ENCODE peak calls at places on chromosomes 2 and 18, in seven cellular contexts. One of them, this sample, is unnamed.

GRCh38 chr2:60499651-60500300 is 53.7 kb downstream of the BCL11A start:
- DNase-seq in CD4-positive, CD25-positive, alpha-beta regulatory T cell: no peak
- DNase-seq in aorta: no peak
- DNase-seq in IMR-90: no peak
- DNase-seq in GM12865: no peak
- DNase-seq in fibroblast of lung: no peak
- DNase-seq in psoas muscle: no peak
- DNase-seq in this sample: no peak

GRCh38 chr2:36965751-36966369 is 476 bp downstream of the STRN start:
- DNase-seq in CD4-positive, CD25-positive, alpha-beta regulatory T cell: peak
- DNase-seq in aorta: peak
- DNase-seq in IMR-90: no peak
- DNase-seq in GM12865: peak
- DNase-seq in fibroblast of lung: no peak
- DNase-seq in psoas muscle: no peak
- DNase-seq in this sample: no peak

GRCh38 chr2:133326651-133327397 is 241.4 kb downstream of the NCKAP5 start:
- DNase-seq in CD4-positive, CD25-positive, alpha-beta regulatory T cell: no peak
- DNase-seq in aorta: no peak
- DNase-seq in IMR-90: peak
- DNase-seq in GM12865: no peak
- DNase-seq in fibroblast of lung: peak
- DNase-seq in psoas muscle: no peak
- DNase-seq in this sample: peak

GRCh38 chr2:234593636-234594035 is 96.8 kb upstream of the ARL4C start:
- DNase-seq in CD4-positive, CD25-positive, alpha-beta regulatory T cell: no peak
- DNase-seq in aorta: no peak
- DNase-seq in IMR-90: peak
- DNase-seq in GM12865: no peak
- DNase-seq in fibroblast of lung: peak
- DNase-seq in psoas muscle: no peak
- DNase-seq in this sample: peak

GRCh38 chr18:79856119-79857080 is 58.7 kb downstream of the KCNG2 start:
- DNase-seq in CD4-positive, CD25-positive, alpha-beta regulatory T cell: peak
- DNase-seq in aorta: peak
- DNase-seq in IMR-90: peak
- DNase-seq in GM12865: peak
- DNase-seq in fibroblast of lung: peak
- DNase-seq in psoas muscle: no peak
- DNase-seq in this sample: peak

GRCh38 chr2:118469103-118469502 is 378.3 kb downstream of the EN1 start:
- DNase-seq in CD4-positive, CD25-positive, alpha-beta regulatory T cell: no peak
- DNase-seq in aorta: no peak
- DNase-seq in IMR-90: no peak
- DNase-seq in GM12865: no peak
- DNase-seq in fibroblast of lung: no peak
- DNase-seq in psoas muscle: no peak
- DNase-seq in this sample: no peak

GRCh38 chr2:40284797-40285196 is 167.1 kb downstream of the SLC8A1 start:
- DNase-seq in CD4-positive, CD25-positive, alpha-beta regulatory T cell: no peak
- DNase-seq in aorta: no peak
- DNase-seq in IMR-90: peak
- DNase-seq in GM12865: no peak
- DNase-seq in fibroblast of lung: peak
- DNase-seq in psoas muscle: no peak
- DNase-seq in this sample: no peak

GRCh38 chr2:191631754-191632153 is 46.2 kb upstream of the NABP1 start:
- DNase-seq in CD4-positive, CD25-positive, alpha-beta regulatory T cell: no peak
- DNase-seq in aorta: no peak
- DNase-seq in IMR-90: peak
- DNase-seq in GM12865: no peak
- DNase-seq in fibroblast of lung: peak
- DNase-seq in psoas muscle: peak
- DNase-seq in this sample: peak

GRCh38 chr2:206160124-206160806 is 570 bp downstream of the EEF1B2 start:
- DNase-seq in CD4-positive, CD25-positive, alpha-beta regulatory T cell: no peak
- DNase-seq in aorta: no peak
- DNase-seq in IMR-90: peak
- DNase-seq in GM12865: peak
- DNase-seq in fibroblast of lung: no peak
- DNase-seq in psoas muscle: peak
- DNase-seq in this sample: no peak

GRCh38 chr2:37676274-37676673 is 4.8 kb upstream of the CDC42EP3 start:
- DNase-seq in CD4-positive, CD25-positive, alpha-beta regulatory T cell: no peak
- DNase-seq in aorta: no peak
- DNase-seq in IMR-90: peak
- DNase-seq in GM12865: no peak
- DNase-seq in fibroblast of lung: peak
- DNase-seq in psoas muscle: no peak
- DNase-seq in this sample: peak

GRCh38 chr2:55033076-55033742 is 17.0 kb downstream of the RTN4 start:
- DNase-seq in CD4-positive, CD25-positive, alpha-beta regulatory T cell: peak
- DNase-seq in aorta: no peak
- DNase-seq in IMR-90: no peak
- DNase-seq in GM12865: peak
- DNase-seq in fibroblast of lung: no peak
- DNase-seq in psoas muscle: no peak
- DNase-seq in this sample: no peak

GRCh38 chr2:43065871-43066270 is 160.5 kb downstream of the ZFP36L2 start:
- DNase-seq in CD4-positive, CD25-positive, alpha-beta regulatory T cell: no peak
- DNase-seq in aorta: peak
- DNase-seq in IMR-90: no peak
- DNase-seq in GM12865: no peak
- DNase-seq in fibroblast of lung: no peak
- DNase-seq in psoas muscle: no peak
- DNase-seq in this sample: no peak

GRCh38 chr2:184765048-184765881 is 166.9 kb downstream of the ZNF804A start:
- DNase-seq in CD4-positive, CD25-positive, alpha-beta regulatory T cell: no peak
- DNase-seq in aorta: no peak
- DNase-seq in IMR-90: no peak
- DNase-seq in GM12865: no peak
- DNase-seq in fibroblast of lung: no peak
- DNase-seq in psoas muscle: no peak
- DNase-seq in this sample: no peak

GRCh38 chr2:169732583-169733358 is 861 bp upstream of the KLHL23 start:
- DNase-seq in CD4-positive, CD25-positive, alpha-beta regulatory T cell: peak
- DNase-seq in aorta: no peak
- DNase-seq in IMR-90: no peak
- DNase-seq in GM12865: peak
- DNase-seq in fibroblast of lung: no peak
- DNase-seq in psoas muscle: no peak
- DNase-seq in this sample: no peak
- H3K4me3 ChIP-seq in CD4-positive, CD25-positive, alpha-beta regulatory T cell: no peak
- H3K4me3 ChIP-seq in aorta: peak
- H3K4me3 ChIP-seq in IMR-90: peak
- H3K4me3 ChIP-seq in GM12865: peak
- H3K4me3 ChIP-seq in fibroblast of lung: peak
- H3K4me3 ChIP-seq in psoas muscle: peak
- H3K4me3 ChIP-seq in this sample: peak

GRCh38 chr2:70949086-70949485 is 13.4 kb downstream of the ATP6V1B1 start:
- DNase-seq in CD4-positive, CD25-positive, alpha-beta regulatory T cell: no peak
- DNase-seq in aorta: peak
- DNase-seq in IMR-90: no peak
- DNase-seq in GM12865: no peak
- DNase-seq in fibroblast of lung: no peak
- DNase-seq in psoas muscle: no peak
- DNase-seq in this sample: no peak

GRCh38 chr2:70944291-70944690 is 8.6 kb downstream of the ATP6V1B1 start:
- DNase-seq in CD4-positive, CD25-positive, alpha-beta regulatory T cell: no peak
- DNase-seq in aorta: peak
- DNase-seq in IMR-90: no peak
- DNase-seq in GM12865: no peak
- DNase-seq in fibroblast of lung: no peak
- DNase-seq in psoas muscle: no peak
- DNase-seq in this sample: no peak

GRCh38 chr2:70946832-70947442 is 11.2 kb downstream of the ATP6V1B1 start:
- DNase-seq in CD4-positive, CD25-positive, alpha-beta regulatory T cell: peak
- DNase-seq in aorta: peak
- DNase-seq in IMR-90: peak
- DNase-seq in GM12865: peak
- DNase-seq in fibroblast of lung: peak
- DNase-seq in psoas muscle: no peak
- DNase-seq in this sample: peak

GRCh38 chr2:70948350-70949003 is 12.8 kb downstream of the ATP6V1B1 start:
- DNase-seq in CD4-positive, CD25-positive, alpha-beta regulatory T cell: peak
- DNase-seq in aorta: peak
- DNase-seq in IMR-90: peak
- DNase-seq in GM12865: peak
- DNase-seq in fibroblast of lung: peak
- DNase-seq in psoas muscle: peak
- DNase-seq in this sample: peak

GRCh38 chr2:70947556-70948184 is 12.0 kb downstream of the ATP6V1B1 start:
- DNase-seq in CD4-positive, CD25-positive, alpha-beta regulatory T cell: no peak
- DNase-seq in aorta: peak
- DNase-seq in IMR-90: peak
- DNase-seq in GM12865: no peak
- DNase-seq in fibroblast of lung: peak
- DNase-seq in psoas muscle: no peak
- DNase-seq in this sample: peak
- H3K4me3 ChIP-seq in CD4-positive, CD25-positive, alpha-beta regulatory T cell: no peak
- H3K4me3 ChIP-seq in aorta: no peak
- H3K4me3 ChIP-seq in IMR-90: no peak
- H3K4me3 ChIP-seq in GM12865: no peak
- H3K4me3 ChIP-seq in fibroblast of lung: no peak
- H3K4me3 ChIP-seq in psoas muscle: no peak
- H3K4me3 ChIP-seq in this sample: no peak

DNA sequence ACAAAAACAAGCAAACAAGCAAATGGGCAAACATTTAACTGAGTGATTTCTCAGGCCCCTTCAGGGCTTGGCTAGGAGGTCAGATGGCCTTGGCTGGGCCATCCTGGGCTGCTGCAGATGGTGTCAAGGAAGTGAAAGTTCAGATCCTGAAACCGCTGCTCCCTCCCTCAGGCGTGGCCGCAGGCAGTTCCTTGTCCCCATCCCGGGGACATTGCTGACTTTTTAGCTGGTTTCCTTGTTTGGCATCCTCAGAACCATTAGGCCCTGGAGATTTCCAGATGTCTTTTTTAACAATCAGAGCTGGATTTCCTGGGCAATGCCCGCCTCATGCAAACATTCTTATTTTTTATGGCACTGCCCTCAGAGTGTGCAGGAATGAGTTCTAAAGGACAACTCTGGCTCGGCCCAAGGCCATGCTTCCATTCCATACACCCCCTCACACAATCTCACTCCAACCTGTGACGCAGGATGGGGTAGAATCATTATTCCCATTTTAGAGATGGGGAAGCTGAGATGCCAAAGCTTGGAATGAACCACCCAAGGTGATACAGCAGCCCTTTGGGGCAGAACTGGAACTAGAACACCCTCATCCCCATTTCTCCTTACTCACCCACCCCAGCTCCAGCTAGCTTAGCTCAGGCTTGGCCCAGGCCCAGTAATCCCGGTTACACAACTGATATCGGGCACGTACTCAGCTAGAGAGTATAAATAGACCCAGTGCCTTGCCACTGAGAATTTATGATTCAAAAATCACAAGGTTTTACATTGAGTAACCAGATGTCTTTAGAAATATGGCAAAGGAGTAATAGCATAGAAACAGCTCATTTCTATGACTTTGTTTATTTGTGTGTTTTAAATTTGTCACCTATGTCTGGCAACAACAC is 85.9 kb upstream of the ZCCHC2 start:
- DNase-seq in CD4-positive, CD25-positive, alpha-beta regulatory T cell: no peak
- DNase-seq in aorta: peak
- DNase-seq in IMR-90: peak
- DNase-seq in GM12865: no peak
- DNase-seq in fibroblast of lung: peak
- DNase-seq in psoas muscle: peak
- DNase-seq in this sample: peak
- H3K4me3 ChIP-seq in CD4-positive, CD25-positive, alpha-beta regulatory T cell: no peak
- H3K4me3 ChIP-seq in aorta: no peak
- H3K4me3 ChIP-seq in IMR-90: no peak
- H3K4me3 ChIP-seq in GM12865: no peak
- H3K4me3 ChIP-seq in fibroblast of lung: no peak
- H3K4me3 ChIP-seq in psoas muscle: no peak
- H3K4me3 ChIP-seq in this sample: no peak

DNA sequence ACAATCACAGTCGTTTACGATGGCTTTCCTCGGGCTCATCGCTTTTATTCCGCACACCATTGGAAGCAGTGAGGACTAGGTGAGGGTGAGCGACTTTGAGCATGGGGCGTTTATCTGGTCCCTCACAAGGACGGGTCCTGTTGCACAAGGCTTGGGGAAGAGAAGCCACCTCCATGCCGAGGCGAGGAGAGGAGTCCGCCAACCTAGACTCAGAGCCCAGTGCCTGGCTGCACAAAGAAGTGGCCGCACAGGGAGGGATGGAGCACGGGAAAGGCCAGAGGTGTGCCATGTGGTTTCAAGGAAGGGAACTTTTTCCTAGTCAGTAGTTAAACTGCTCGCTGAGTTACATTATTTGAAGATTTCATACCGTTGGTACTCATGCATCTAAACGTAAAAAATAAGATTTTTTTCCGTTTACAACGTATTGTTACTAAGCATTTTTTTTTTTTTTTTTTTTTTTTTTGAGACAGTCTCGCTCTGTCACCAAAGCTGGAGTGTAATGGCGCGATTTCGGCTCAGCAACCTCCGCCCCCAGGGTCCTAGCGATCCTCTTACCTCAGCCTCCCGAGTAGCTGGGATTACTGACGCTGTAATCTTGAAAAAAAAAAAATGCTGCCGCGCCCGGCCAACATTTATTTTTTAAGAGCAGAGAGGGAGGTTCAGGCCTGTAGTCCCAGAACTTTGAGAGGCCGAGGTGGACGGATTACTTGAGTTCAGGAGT is 868 bp upstream of the CYP27C1 start:
- DNase-seq in CD4-positive, CD25-positive, alpha-beta regulatory T cell: no peak
- DNase-seq in aorta: no peak
- DNase-seq in IMR-90: no peak
- DNase-seq in GM12865: no peak
- DNase-seq in fibroblast of lung: peak
- DNase-seq in psoas muscle: no peak
- DNase-seq in this sample: no peak
- H3K4me3 ChIP-seq in CD4-positive, CD25-positive, alpha-beta regulatory T cell: no peak
- H3K4me3 ChIP-seq in aorta: no peak
- H3K4me3 ChIP-seq in IMR-90: no peak
- H3K4me3 ChIP-seq in GM12865: no peak
- H3K4me3 ChIP-seq in fibroblast of lung: no peak
- H3K4me3 ChIP-seq in psoas muscle: peak
- H3K4me3 ChIP-seq in this sample: peak

DNA sequence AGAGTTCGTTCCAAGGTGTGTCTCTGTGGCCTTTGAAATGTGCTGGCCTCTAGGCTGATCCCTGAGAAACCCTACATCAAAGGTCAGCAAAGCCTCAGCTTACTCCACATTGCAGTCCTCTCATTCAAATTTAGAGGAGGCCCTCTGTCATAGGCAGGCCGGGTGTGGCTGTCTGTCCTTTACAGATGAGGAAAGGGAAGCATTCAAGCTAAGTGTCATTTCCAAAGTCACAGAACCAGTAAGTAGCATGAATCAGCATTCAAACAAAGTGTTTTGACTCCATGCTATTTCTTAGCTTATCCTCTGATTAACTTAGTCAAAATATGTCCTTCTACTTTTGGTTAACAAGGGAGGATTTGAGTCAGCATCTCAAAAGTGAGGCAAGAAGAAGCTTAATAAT is 409.1 kb upstream of the POU3F3 start:
- DNase-seq in CD4-positive, CD25-positive, alpha-beta regulatory T cell: no peak
- DNase-seq in aorta: no peak
- DNase-seq in IMR-90: no peak
- DNase-seq in GM12865: no peak
- DNase-seq in fibroblast of lung: no peak
- DNase-seq in psoas muscle: no peak
- DNase-seq in this sample: no peak
- H3K4me3 ChIP-seq in CD4-positive, CD25-positive, alpha-beta regulatory T cell: no peak
- H3K4me3 ChIP-seq in aorta: no peak
- H3K4me3 ChIP-seq in IMR-90: no peak
- H3K4me3 ChIP-seq in GM12865: no peak
- H3K4me3 ChIP-seq in fibroblast of lung: no peak
- H3K4me3 ChIP-seq in psoas muscle: no peak
- H3K4me3 ChIP-seq in this sample: no peak